ENCODE peak calls at places on chromosomes 11 and 22, in five cellular contexts. D, M, R, X and E are unnamed samples.

GRCh38 chr11:113473983-113474361 is 1.2 kb downstream of the DRD2 start:
- DNase-seq in R (no peak), M (no peak), D (no peak), X (peak; percentile 0), E (no peak)

GRCh38 chr22:29092243-29092642 is 19.4 kb downstream of the KREMEN1 start:
- DNase-seq in D (no peak), R (no peak), X (no peak), M (no peak), E (no peak)

GRCh38 chr11:73209892-73210291 is 8.2 kb upstream of the P2RY2 start:
- DNase-seq in D (no peak), X (no peak), R (no peak), M (no peak), E (no peak)

GRCh38 chr22:25495286-25495685 is 69.2 kb upstream of the GRK3 start:
- DNase-seq in D (no peak), M (no peak), X (no peak), R (peak; percentile 32), E (no peak)

GRCh38 chr22:50160947-50161346 is 9.6 kb upstream of the PANX2 start:
- DNase-seq in R (no peak), M (no peak), D (no peak), X (no peak), E (no peak)

GRCh38 chr22:19524170-19525115 is at the start of gene CLDN5:
- DNase-seq in X (no peak), D (no peak), M (peak; percentile 89), R (no peak), E (peak; percentile 54)

GRCh38 chr11:46381836-46382643 is 571 bp downstream of the MDK start:
- DNase-seq in R (no peak), M (peak; percentile 82), X (no peak), D (no peak), E (peak; percentile 63)

GRCh38 chr11:116073854-116074837 is 569.9 kb upstream of the CADM1 start:
- DNase-seq in R (no peak), M (no peak), X (no peak), D (no peak), E (no peak)

GRCh38 chr11:122732342-122733300 is 77.1 kb downstream of the UBASH3B start:
- DNase-seq in D (no peak), X (no peak), R (no peak), M (no peak), E (no peak)

GRCh38 chr22:46373838-46374662 is 38.5 kb downstream of the TRMU start:
- DNase-seq in M (no peak), D (no peak), R (no peak), X (no peak), E (no peak)

GRCh38 chr11:124834526-124835190 is 30.6 kb upstream of the ROBO3 start:
- DNase-seq in X (no peak), R (no peak), D (no peak), M (no peak), E (no peak)

GRCh38 chr22:50469377-50470305 is 5.2 kb downstream of the SBF1 start:
- DNase-seq in M (no peak), R (peak; percentile 13), X (no peak), D (peak; percentile 8), E (peak; percentile 77)

GRCh38 chr22:21641417-21641794 is 696 bp upstream of the SDF2L1 start:
- DNase-seq in R (peak; percentile 55), D (no peak), X (peak; percentile 61), M (peak; percentile 76), E (peak; percentile 98)

GRCh38 chr11:47918370-47918690 is 62.0 kb upstream of the PTPRJ start:
- DNase-seq in X (no peak), M (no peak), D (no peak), R (no peak), E (peak; percentile 84)

GRCh38 chr11:83033972-83034672 is 37.6 kb downstream of the RAB30 start:
- DNase-seq in D (no peak), R (peak; percentile 71), X (no peak), M (peak; percentile 69), E (no peak)

GRCh38 chr22:33451851-33452469 is 393.8 kb upstream of the SYN3 start:
- DNase-seq in M (no peak), D (no peak), R (peak; percentile 40), X (no peak), E (no peak)

GRCh38 chr22:42621505-42622002 is 6.9 kb upstream of the POLDIP3 start:
- DNase-seq in M (peak; percentile 89), X (peak; percentile 64), D (peak; percentile 50), R (peak; percentile 61), E (peak; percentile 71)

GRCh38 chr11:36141595-36141994 is 147.6 kb downstream of the COMMD9 start:
- DNase-seq in R (no peak), D (no peak), M (no peak), X (no peak), E (no peak)

GRCh38 chr11:64655901-64656601 is 65.0 kb downstream of the SLC22A12 start:
- DNase-seq in M (no peak), D (no peak), R (peak; percentile 27), X (no peak), E (no peak)

GRCh38 chr22:36386351-36386899 is 1.3 kb downstream of the MYH9 start:
- DNase-seq in X (peak; percentile 43), D (no peak), M (no peak), R (no peak), E (no peak)
- TF ChIP-seq RAD21 in X (no peak), D (no peak), M (no peak), R (no peak), E (no peak)

DNA sequence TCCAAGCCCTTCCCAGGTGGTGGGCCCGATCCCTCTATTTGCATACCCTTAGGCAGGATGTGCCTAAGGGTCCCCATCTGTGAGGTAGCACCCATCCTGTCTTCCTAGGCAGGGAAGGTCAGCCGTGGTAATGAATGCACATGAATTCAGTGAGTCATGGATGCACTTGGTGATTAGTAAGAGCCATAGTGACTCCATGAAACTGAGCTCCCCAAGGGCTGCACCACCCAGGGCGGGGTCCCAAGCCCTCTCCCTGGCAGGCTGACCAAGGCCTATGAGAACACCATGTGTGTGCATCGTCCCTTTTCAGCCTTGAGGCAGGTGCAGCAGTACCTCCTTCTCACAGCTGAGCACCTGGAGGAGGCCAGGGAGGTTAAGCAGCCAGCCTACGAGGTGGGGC is 15.6 kb upstream of the SUSD2 start:
- DNase-seq in M (no peak), R (peak; percentile 53), D (no peak), X (no peak), E (no peak)
- TF ChIP-seq RAD21 in M (no peak), R (no peak), D (no peak), X (no peak), E (no peak)

GRCh38 chr11:128802358-128802981 is 64.6 kb downstream of the KCNJ1 start:
- DNase-seq in D (peak; percentile 21), R (no peak), M (peak; percentile 65), X (peak; percentile 15), E (no peak)
- TF ChIP-seq RAD21 in D (peak; percentile 38), R (no peak), M (peak; percentile 60), X (peak; percentile 28), E (no peak)

DNA sequence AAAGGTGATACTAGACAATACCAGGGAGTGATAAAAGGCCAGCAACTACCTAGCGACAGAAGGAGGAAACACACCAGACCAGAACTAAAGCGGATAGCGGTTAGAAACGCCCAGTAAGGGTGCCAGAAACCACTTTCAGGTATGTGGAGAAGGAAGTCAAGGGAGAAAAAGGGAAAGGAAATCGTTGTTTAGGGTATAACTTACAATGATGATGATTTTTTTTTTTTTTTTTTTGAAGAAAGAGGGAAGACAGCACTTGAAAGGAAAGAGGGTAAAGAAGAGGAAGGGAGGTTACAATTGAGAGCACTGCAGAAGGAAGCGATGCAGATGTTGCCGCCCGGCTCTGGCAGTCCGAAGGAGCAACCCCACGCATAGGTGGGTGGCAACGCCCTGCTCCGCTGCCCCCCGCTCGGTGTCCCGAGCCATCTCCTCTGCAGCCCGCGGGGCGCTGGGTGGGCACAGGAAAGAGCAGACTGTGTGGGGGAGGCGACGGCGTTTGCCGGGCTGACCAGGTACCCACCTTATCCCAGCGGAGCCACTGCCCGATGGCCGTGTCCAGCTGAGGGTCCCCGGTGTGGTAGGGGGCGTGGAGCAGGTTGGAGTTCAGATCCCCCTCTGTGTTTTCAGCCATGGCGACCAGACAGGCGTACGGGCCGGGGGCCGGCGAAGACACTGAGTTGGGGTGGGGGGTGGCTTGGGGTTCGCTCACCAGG is 546 bp downstream of the PGM2L1 start:
- DNase-seq in D (peak; percentile 48), R (peak; percentile 30), M (peak; percentile 69), X (peak; percentile 72), E (peak; percentile 41)
- TF ChIP-seq RAD21 in D (no peak), R (peak; percentile 15), M (no peak), X (no peak), E (no peak)

GRCh38 chr11:80958414-80958813 is 1517.6 kb upstream of the TENM4 start:
- DNase-seq in M (no peak), D (no peak), R (peak; percentile 1), X (peak; percentile 4), E (no peak)
- TF ChIP-seq RAD21 in M (no peak), D (no peak), R (no peak), X (no peak), E (no peak)

GRCh38 chr11:1237128-1237580 is 14.3 kb downstream of the MUC5B start:
- DNase-seq in M (no peak), R (no peak), X (no peak), D (no peak), E (no peak)
- TF ChIP-seq RAD21 in M (no peak), R (no peak), X (no peak), D (no peak), E (no peak)

GRCh38 chr11:76236092-76237026 is 30.1 kb upstream of the WNT11 start:
- DNase-seq in D (peak; percentile 16), R (peak; percentile 33), X (peak; percentile 81), M (peak; percentile 84), E (peak; percentile 61)
- TF ChIP-seq RAD21 in D (no peak), R (no peak), X (no peak), M (no peak), E (no peak)

GRCh38 chr11:14638561-14638960 is 5.0 kb upstream of the PDE3B start:
- DNase-seq in M (no peak), R (no peak), X (no peak), D (no peak), E (no peak)
- TF ChIP-seq RAD21 in M (no peak), R (no peak), X (no peak), D (no peak), E (no peak)

GRCh38 chr11:119222891-119223290 is 16.8 kb downstream of the CBL start:
- DNase-seq in M (no peak), X (no peak), D (no peak), R (no peak), E (no peak)

GRCh38 chr11:119223856-119224255 is 17.7 kb downstream of the CBL start:
- DNase-seq in M (no peak), R (peak; percentile 63), X (no peak), D (no peak), E (no peak)

GRCh38 chr11:119222308-119222707 is 16.2 kb downstream of the CBL start:
- DNase-seq in D (no peak), M (peak; percentile 31), R (peak; percentile 81), X (no peak), E (no peak)

GRCh38 chr11:119218141-119218878 is 12.2 kb downstream of the CBL start:
- DNase-seq in X (peak; percentile 70), D (peak; percentile 92), M (no peak), R (peak; percentile 99), E (no peak)
- TF ChIP-seq RAD21 in X (no peak), D (peak; percentile 18), M (no peak), R (no peak), E (no peak)

DNA sequence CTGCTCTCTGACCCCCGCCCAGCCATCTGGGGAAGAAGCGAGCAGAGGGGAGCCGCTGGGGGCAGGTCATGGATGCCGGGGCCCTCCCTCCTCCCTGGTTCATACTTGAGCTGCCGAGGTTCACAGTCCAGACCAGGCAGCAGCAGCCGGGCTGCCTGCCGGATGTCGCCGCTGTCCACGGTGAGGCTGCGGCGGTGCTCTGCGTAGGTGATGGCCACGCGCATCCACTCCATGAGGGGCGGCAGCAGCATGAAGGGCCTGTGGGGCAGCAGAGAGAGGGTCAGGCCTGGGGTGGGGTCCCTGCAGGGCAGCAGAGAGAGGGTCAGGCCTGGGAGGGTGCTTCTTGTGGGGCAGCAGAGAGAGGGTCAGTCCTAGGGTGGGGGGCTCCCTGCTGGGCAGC is 67.6 kb downstream of the NAT10 start:
- DNase-seq in D (no peak), X (no peak), M (no peak), R (no peak), E (no peak)
- TF ChIP-seq RAD21 in D (no peak), X (no peak), M (no peak), R (no peak), E (no peak)